ENCODE peak calls at places on chromosomes 11 and 22, in seven cellular contexts. Z, U, G, M, C, R and D are unnamed samples.

GRCh38 chr22:44972363-44973083 is 37.3 kb downstream of the PHF21B start:
- DNase-seq in U (peak), G (no peak), R (no peak), C (no peak), M (no peak), Z (no peak), D (no peak)

GRCh38 chr22:49179175-49179574 is 648.5 kb downstream of the BRD1 start:
- DNase-seq in U (no peak), G (no peak), R (no peak), Z (no peak), M (no peak), C (no peak), D (no peak)

GRCh38 chr11:6567371-6567745 is 36.1 kb downstream of the RRP8 start:
- DNase-seq in R (no peak), M (no peak), Z (no peak), G (no peak), U (no peak), C (no peak), D (no peak)

GRCh38 chr11:73538381-73538872 is 59.5 kb downstream of the FAM168A start:
- DNase-seq in C (no peak), M (no peak), Z (no peak), G (no peak), U (no peak), R (no peak), D (peak)

GRCh38 chr11:73194593-73194992 is 23.5 kb upstream of the P2RY2 start:
- DNase-seq in U (peak), M (no peak), Z (peak), C (no peak), R (no peak), G (no peak), D (no peak)

GRCh38 chr11:105799728-105800462 is 190.0 kb downstream of the GRIA4 start:
- DNase-seq in U (no peak), C (no peak), M (no peak), Z (no peak), R (no peak), G (no peak), D (no peak)

GRCh38 chr22:19874307-19875060 is 19.8 kb upstream of the GNB1L start:
- DNase-seq in M (peak), U (no peak), R (no peak), C (peak), G (no peak), Z (peak), D (no peak)

GRCh38 chr11:30346068-30346688 is 23.3 kb downstream of the ARL14EP start:
- DNase-seq in R (peak), C (no peak), M (no peak), U (no peak), G (peak), Z (no peak), D (no peak)

GRCh38 chr22:32475428-32476010 is 908 bp downstream of the FBXO7 start:
- DNase-seq in M (no peak), G (peak), U (peak), Z (peak), R (peak), C (peak), D (no peak)

GRCh38 chr11:119571311-119571710 is 148.3 kb upstream of the THY1 start:
- DNase-seq in M (no peak), U (no peak), R (no peak), C (no peak), Z (no peak), G (no peak), D (no peak)

GRCh38 chr11:103450241-103450640 is 341.0 kb downstream of the DYNC2H1 start:
- DNase-seq in Z (no peak), U (no peak), M (no peak), R (peak), C (no peak), G (peak), D (no peak)

GRCh38 chr11:74602637-74603591 is 10.5 kb downstream of the POLD3 start:
- DNase-seq in U (no peak), R (no peak), G (no peak), M (no peak), Z (no peak), C (no peak), D (no peak)

GRCh38 chr22:49600452-49600847 is 227.2 kb downstream of the BRD1 start:
- DNase-seq in M (no peak), G (no peak), Z (no peak), U (no peak), C (no peak), R (no peak), D (no peak)

GRCh38 chr11:47788181-47788580 is 21.0 kb upstream of the FNBP4 start:
- DNase-seq in R (no peak), U (no peak), C (no peak), Z (no peak), M (no peak), G (no peak), D (no peak)

GRCh38 chr11:27282141-27282590 is 80.8 kb downstream of the CCDC34 start:
- DNase-seq in U (no peak), M (peak), R (peak), C (peak), Z (peak), G (peak), D (no peak)

GRCh38 chr22:37940698-37941376 is 12.6 kb downstream of the C22orf23 start:
- DNase-seq in Z (no peak), M (no peak), C (no peak), U (no peak), G (peak), R (peak), D (no peak)

GRCh38 chr11:94740083-94740974 is 27.8 kb upstream of the AMOTL1 start:
- DNase-seq in G (peak), U (peak), C (peak), Z (no peak), R (peak), M (no peak), D (no peak)

GRCh38 chr11:73521621-73522020 is 76.3 kb downstream of the FAM168A start:
- DNase-seq in U (no peak), R (peak), G (peak), M (no peak), C (no peak), Z (no peak), D (no peak)

GRCh38 chr11:114280696-114281095 is 15.5 kb upstream of the NNMT start:
- DNase-seq in R (peak), Z (peak), U (no peak), M (no peak), C (peak), G (peak), D (peak)

DNA sequence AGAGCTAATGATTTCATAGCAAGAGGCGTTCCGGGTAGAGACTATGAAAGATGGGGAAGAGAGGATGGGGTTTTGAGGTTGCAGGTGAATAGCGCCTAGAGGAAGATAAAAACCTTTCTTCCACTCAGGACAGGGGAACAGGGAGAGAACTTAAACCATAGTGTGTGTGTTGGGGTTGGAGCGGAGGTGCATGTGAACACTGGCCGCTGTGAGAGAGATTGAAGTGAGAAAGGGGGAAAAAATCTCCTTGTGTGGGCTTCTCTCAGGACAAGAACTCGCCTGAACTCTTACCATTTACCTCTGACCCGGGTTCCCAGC is 3.4 kb downstream of the BSX start:
- DNase-seq in G (no peak), R (no peak), M (no peak), C (no peak), U (no peak), Z (no peak), D (no peak)
- H3K4me3 ChIP-seq in G (no peak), R (no peak), M (no peak), C (no peak), U (no peak), Z (no peak), D (no peak)

DNA sequence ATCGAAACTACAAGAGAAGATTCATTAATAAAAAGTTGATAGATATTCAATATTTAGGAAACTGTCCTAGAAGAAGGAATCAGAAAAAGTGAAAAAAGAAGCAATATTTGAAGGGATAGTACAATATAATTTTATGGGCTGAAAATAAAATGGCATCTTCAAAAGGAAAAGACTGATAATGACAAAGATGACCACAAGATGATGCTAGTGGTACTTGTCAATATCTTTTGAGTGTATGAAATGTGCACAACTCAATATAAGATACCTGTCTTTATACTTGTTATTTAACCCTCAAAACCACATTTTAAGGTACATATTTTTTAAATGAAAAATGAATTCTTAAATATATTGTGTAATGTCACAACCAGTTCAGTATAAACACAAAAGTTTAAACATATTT is 1059.6 kb upstream of the RAG2 start:
- DNase-seq in R (peak), Z (no peak), G (peak), U (no peak), M (no peak), C (no peak), D (no peak)
- TF ChIP-seq CTCF in R (peak), Z (no peak), G (no peak), U (no peak), M (no peak), C (peak), D (no peak)

GRCh38 chr11:20112291-20113146 is 47.8 kb downstream of the DBX1 start:
- DNase-seq in U (peak), M (no peak), C (peak), G (peak), R (peak), Z (peak), D (no peak)
- H3K4me3 ChIP-seq in U (no peak), M (no peak), C (no peak), G (peak), R (peak), Z (no peak), D (no peak)

DNA sequence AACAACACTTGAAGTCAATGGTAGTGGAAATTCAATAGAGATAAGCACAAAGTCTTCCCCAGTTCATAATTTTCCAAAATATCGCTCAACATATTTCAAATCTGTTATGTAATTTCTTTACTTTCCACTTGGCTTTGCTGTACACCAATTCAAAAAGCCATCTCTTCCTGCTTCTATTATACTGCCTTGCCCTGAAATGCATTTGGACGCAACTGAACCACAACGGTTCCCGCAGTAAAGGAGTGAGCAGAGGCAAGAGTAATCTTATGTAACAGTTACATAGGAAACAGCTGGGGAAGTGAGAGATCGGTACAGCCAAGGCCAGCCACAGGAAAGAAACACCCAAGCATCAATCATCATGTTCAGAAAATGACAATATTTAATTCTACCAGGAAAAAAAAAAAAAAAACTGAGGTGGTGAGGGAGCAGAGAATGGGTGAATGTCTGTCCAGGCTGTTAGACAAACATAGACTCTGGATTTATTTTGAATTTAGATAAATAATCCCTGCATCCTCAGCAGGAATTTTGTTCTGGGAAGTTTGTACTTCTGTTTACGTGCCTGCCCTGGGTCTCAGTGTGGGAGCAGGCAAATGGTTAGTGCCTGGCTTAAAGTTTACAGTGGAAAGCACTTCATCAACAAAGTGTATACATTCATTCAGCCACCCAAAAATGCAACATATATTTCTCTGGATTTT is 392.2 kb downstream of the ETS1 start:
- DNase-seq in C (no peak), R (peak), M (no peak), G (no peak), U (no peak), Z (no peak), D (no peak)
- TF ChIP-seq CTCF in C (no peak), R (peak), M (no peak), G (no peak), U (no peak), Z (no peak), D (no peak)

DNA sequence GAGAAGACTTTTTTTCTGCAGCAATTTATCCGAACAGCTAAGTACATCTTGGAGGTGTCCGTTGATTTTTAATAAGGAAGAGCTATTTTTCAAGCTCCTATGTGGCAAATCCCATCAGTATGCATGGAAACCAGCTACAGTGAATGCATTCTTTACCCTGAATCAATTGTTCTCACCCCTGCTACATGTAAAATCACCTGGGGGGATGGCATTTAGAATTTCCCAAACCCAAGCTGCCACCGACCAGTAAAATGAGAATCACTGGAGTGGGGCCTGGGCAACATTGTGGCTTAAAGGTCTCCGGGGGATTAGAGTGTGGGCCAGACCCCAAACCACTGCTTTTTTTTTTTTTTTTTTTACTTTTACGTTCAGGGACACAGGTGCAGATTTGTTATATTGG is 2.8 kb upstream of the ZNF195 start:
- DNase-seq in M (no peak), U (no peak), R (no peak), G (no peak), C (no peak), Z (no peak), D (no peak)
- H3K4me3 ChIP-seq in M (no peak), U (no peak), R (no peak), G (peak), C (no peak), Z (no peak), D (no peak)

DNA sequence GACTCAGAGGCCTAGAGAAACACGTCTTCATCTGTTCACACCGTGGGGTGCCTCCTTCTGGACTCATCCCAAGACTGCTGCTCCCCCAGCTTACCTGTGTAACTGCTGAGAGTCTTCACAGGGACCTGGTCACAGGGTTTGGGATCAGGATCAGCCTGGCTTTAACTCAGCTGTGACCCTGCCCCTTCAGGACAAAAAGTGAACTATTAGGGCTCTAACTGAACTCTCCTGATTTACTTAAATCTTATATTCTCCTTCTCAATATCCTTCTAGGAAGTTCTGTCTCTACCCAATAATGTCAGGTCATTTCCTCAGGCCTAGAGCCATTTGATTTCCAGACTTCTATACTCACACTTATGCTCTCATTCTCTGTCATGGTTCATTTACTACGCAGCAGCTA is 108.4 kb downstream of the ZNF280B start:
- DNase-seq in C (no peak), M (no peak), Z (no peak), G (no peak), R (no peak), U (no peak), D (no peak)
- TF ChIP-seq CTCF in C (no peak), M (no peak), Z (no peak), G (no peak), R (no peak), U (no peak), D (peak)

DNA sequence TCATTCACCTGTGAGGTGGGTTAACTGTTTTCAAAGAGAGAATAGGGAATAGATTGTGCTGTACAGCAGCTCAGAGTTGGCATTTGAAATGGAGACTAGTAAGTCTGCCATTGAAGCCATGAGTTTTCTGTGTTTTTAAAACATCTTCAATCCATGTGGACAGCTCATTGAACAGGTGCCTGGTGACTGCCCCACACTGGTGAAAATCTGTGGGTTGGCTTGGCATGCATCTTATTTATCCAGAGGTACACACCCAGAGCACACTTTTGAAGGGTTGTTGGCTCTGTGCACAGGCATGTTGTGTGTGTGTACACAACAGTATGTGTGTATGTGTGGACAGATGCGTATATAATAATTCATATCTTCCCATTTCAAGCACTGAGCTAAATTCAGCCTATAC is 6.9 kb upstream of the LYVE1 start:
- DNase-seq in G (no peak), U (no peak), M (no peak), R (no peak), Z (no peak), C (no peak), D (no peak)
- H3K4me3 ChIP-seq in G (no peak), U (no peak), M (no peak), R (no peak), Z (no peak), C (no peak), D (no peak)

DNA sequence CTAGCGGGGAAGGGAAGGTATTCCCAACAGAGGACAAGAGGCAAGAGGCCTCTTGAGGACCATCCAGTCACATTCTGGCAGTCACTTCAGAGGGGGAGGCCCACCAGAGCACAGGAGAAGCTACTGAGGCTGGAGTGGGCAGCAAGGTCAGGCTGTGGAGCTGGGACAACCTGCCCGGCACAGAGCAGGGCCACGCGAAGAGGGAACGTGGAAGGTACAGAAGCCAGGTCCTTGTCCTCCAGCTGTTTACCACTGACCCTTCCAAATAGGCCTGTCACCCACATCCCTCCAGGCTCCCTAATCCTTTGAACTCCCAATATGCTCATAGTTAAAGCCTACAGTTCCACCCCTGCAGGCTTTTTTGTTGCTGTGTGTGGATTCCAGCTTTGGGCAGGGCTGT is 76.9 kb downstream of the IGLL1 start:
- DNase-seq in Z (no peak), U (no peak), R (no peak), G (no peak), C (no peak), M (no peak), D (no peak)
- TF ChIP-seq CTCF in Z (no peak), U (no peak), R (no peak), G (no peak), C (no peak), M (no peak), D (no peak)

DNA sequence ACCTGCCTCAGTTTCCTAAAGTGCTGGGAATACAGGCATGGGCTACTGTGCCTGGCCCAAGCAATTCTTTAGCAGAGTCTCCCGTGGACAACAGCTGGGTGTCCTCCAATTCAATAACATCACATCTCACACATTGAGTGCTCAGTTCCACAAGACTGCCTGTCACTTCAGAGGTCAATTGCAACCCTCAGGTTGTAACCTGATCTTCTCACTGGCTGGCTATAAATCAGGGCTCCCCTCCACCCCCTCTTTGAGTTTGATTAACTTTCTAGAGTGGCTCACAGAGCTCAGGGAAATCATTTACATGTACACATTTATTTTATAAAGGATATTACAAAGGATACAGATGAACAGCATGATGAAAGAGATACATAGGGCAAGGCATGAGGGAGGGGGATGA is 68.1 kb downstream of the MCHR1 start:
- DNase-seq in R (no peak), M (no peak), Z (no peak), G (no peak), U (no peak), C (no peak), D (no peak)
- H3K4me3 ChIP-seq in R (no peak), M (no peak), Z (no peak), G (no peak), U (no peak), C (no peak), D (no peak)

GRCh38 chr11:96707273-96707672 is 317.5 kb downstream of the JRKL start:
- DNase-seq in M (no peak), C (no peak), Z (no peak), R (no peak), U (no peak), G (no peak), D (no peak)

GRCh38 chr11:96704847-96705246 is 315.0 kb downstream of the JRKL start:
- DNase-seq in R (peak), G (no peak), M (no peak), C (no peak), U (no peak), Z (no peak), D (no peak)

GRCh38 chr11:96708469-96708868 is 318.7 kb downstream of the JRKL start:
- DNase-seq in R (no peak), C (no peak), G (no peak), Z (no peak), M (no peak), U (no peak), D (no peak)

DNA sequence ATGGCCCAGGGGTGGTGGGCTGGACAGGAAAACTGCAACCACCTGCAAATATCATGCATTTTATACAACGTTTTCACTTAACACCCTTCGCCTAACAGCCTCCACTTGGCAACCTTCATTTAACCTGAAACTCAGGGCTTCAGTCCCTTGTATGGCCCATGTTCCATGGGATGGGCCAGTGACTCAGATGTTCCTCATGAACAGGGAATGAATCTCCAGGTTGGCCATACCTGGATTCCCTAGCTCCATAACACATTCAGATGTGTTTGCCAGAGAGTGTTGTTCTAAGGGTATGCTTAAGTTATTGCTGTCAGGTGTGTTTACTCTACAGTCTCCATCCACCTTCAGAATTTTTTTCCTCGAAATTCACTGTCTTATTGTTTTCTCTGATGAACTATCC is 316.9 kb downstream of the JRKL start:
- DNase-seq in R (no peak), G (no peak), Z (no peak), M (no peak), C (no peak), U (no peak), D (no peak)
- TF ChIP-seq CTCF in R (no peak), G (no peak), Z (no peak), M (no peak), C (no peak), U (no peak), D (no peak)